ENCODE peak calls at places on chromosomes 2 and 18, in four cellular contexts. Z, L, P and S are unnamed samples.
A peak's percentile ranks its signal among the peaks of the same experiment; 100 is the strongest.

GRCh38 chr2:11480859-11481258 is 14.9 kb upstream of the E2F6 start:
- DNase-seq in Z (no peak), L (no peak), P (no peak), S (no peak)

GRCh38 chr2:75288760-75289159 is 89.4 kb upstream of the TACR1 start:
- DNase-seq in Z (no peak), L (no peak), P (no peak), S (no peak)

GRCh38 chr18:68455229-68455603 is 259.7 kb downstream of the TMX3 start:
- DNase-seq in Z (no peak), L (no peak), P (no peak), S (no peak)

GRCh38 chr2:185859506-185859905 is 120.9 kb downstream of the FSIP2 start:
- DNase-seq in Z (no peak), L (no peak), P (no peak), S (no peak)

GRCh38 chr2:100821255-100821912 is 1.4 kb downstream of the NPAS2 start:
- DNase-seq in Z (no peak), L (no peak), P (no peak), S (no peak)

GRCh38 chr2:128109243-128109642 is 18.2 kb downstream of the UGGT1 start:
- DNase-seq in Z (no peak), L (no peak), P (no peak), S (no peak)

GRCh38 chr2:6986251-6986893 is 69.2 kb downstream of the RNF144A start:
- DNase-seq in Z (peak; percentile 51), L (no peak), P (no peak), S (no peak)

GRCh38 chr2:86695053-86695691 is 24.9 kb upstream of the RMND5A start:
- DNase-seq in Z (no peak), L (no peak), P (no peak), S (peak; percentile 4)

GRCh38 chr2:10817413-10817812 is 4.8 kb upstream of the PDIA6 start:
- DNase-seq in Z (no peak), L (no peak), P (no peak), S (no peak)

GRCh38 chr2:189633392-189633811 is 27.9 kb upstream of the ASNSD1 start:
- DNase-seq in Z (no peak), L (no peak), P (no peak), S (peak; percentile 25)

GRCh38 chr2:20378891-20379519 is 28.4 kb upstream of the PUM2 start:
- DNase-seq in Z (peak; percentile 60), L (no peak), P (peak; percentile 84), S (peak; percentile 85)

GRCh38 chr2:152874955-152875354 is 156.5 kb downstream of the ARL6IP6 start:
- DNase-seq in Z (no peak), L (no peak), P (no peak), S (peak; percentile 56)

GRCh38 chr2:854460-854859 is 96.2 kb upstream of the SNTG2 start:
- DNase-seq in Z (peak; percentile 40), L (no peak), P (no peak), S (peak; percentile 13)

GRCh38 chr2:222381556-222381955 is 42.8 kb upstream of the SGPP2 start:
- DNase-seq in Z (no peak), L (no peak), P (no peak), S (no peak)

GRCh38 chr2:39325966-39326365 is 82.2 kb upstream of the CDKL4 start:
- DNase-seq in Z (no peak), L (no peak), P (no peak), S (peak; percentile 74)

GRCh38 chr2:147773479-147773878 is 71.3 kb upstream of the ACVR2A start:
- DNase-seq in Z (no peak), L (no peak), P (no peak), S (no peak)

GRCh38 chr2:98084151-98084868 is 2.7 kb upstream of the VWA3B start:
- DNase-seq in Z (no peak), L (no peak), P (no peak), S (no peak)

GRCh38 chr2:180980943-180981898 is 816 bp downstream of the UBE2E3 start:
- DNase-seq in Z (no peak), L (no peak), P (no peak), S (peak; percentile 40)

GRCh38 chr2:5695641-5696350 is 3.6 kb downstream of the SOX11 start:
- DNase-seq in Z (peak; percentile 32), L (no peak), P (no peak), S (no peak)

GRCh38 chr2:182509231-182509630 is 82.4 kb upstream of the PDE1A start:
- DNase-seq in Z (no peak), L (no peak), P (no peak), S (no peak)

GRCh38 chr2:25558262-25558661 is 115.1 kb downstream of the DTNB start:
- DNase-seq in Z (no peak), L (no peak), P (no peak), S (peak; percentile 58)

GRCh38 chr2:234446404-234447076 is 50.3 kb downstream of the ARL4C start:
- DNase-seq in Z (no peak), L (peak; percentile 41), P (peak; percentile 76), S (no peak)

GRCh38 chr2:119711352-119711751 is 32.4 kb downstream of the TMEM177 start:
- DNase-seq in Z (no peak), L (no peak), P (no peak), S (no peak)

GRCh38 chr2:150627526-150627925 is 140.1 kb upstream of the RND3 start:
- DNase-seq in Z (no peak), L (no peak), P (no peak), S (no peak)

GRCh38 chr2:84022810-84023431 is 436.2 kb downstream of the SUCLG1 start:
- DNase-seq in Z (peak; percentile 56), L (no peak), P (no peak), S (peak; percentile 40)

GRCh38 chr2:152646775-152647174 is 70.5 kb downstream of the PRPF40A start:
- DNase-seq in Z (no peak), L (no peak), P (no peak), S (peak; percentile 94)

GRCh38 chr2:174686430-174686829 is 77.8 kb downstream of the CHRNA1 start:
- DNase-seq in Z (no peak), L (no peak), P (no peak), S (no peak)